ENCODE peak calls at places on chromosome 11, in six cellular contexts. J is H1, G is HCT116, T is K562, Y is SK-N-SH, N is HepG2. E is an unnamed sample.

GRCh38 chr11:61198948-61199523 is 4.3 kb upstream of the PGA3 start:
- DNase-seq in T (no peak), N (no peak), Y (no peak), J (no peak), G (no peak), E (no peak)

GRCh38 chr11:92693146-92693545 is 276.3 kb upstream of the MTNR1B start:
- DNase-seq in Y (no peak), J (no peak), N (no peak), G (no peak), T (no peak), E (no peak)

GRCh38 chr11:32003335-32003734 is 87.5 kb upstream of the RCN1 start:
- DNase-seq in T (no peak), G (no peak), Y (no peak), J (no peak), N (no peak), E (no peak)

GRCh38 chr11:37511425-37511933 is 913.4 kb upstream of the RAG2 start:
- DNase-seq in G (no peak), N (no peak), J (no peak), Y (no peak), T (no peak), E (no peak)

GRCh38 chr11:2798951-2799761 is 86.4 kb downstream of the CDKN1C start:
- DNase-seq in T (no peak), N (peak), Y (no peak), J (no peak), G (no peak), E (no peak)

GRCh38 chr11:130535530-130535929 is 87.1 kb downstream of the ADAMTS15 start:
- DNase-seq in G (no peak), J (no peak), N (no peak), T (no peak), Y (no peak), E (peak)

GRCh38 chr11:114377612-114378267 is 22.6 kb downstream of the C11orf71 start:
- DNase-seq in N (no peak), J (no peak), T (no peak), Y (no peak), G (no peak), E (no peak)

GRCh38 chr11:4636962-4637661 is at the start of gene OR51D1:
- DNase-seq in Y (peak), T (peak), J (peak), G (peak), N (peak), E (peak)

GRCh38 chr11:2541321-2541680 is 96.5 kb downstream of the KCNQ1 start:
- DNase-seq in N (no peak), J (no peak), Y (no peak), G (no peak), T (no peak), E (no peak)

GRCh38 chr11:47507016-47507631 is 45.8 kb downstream of the CELF1 start:
- DNase-seq in N (no peak), G (no peak), Y (no peak), T (no peak), J (no peak), E (no peak)

GRCh38 chr11:120027546-120028180 is 110.2 kb downstream of the TRIM29 start:
- DNase-seq in G (no peak), Y (no peak), J (no peak), N (no peak), T (no peak), E (no peak)

GRCh38 chr11:113148652-113149051 is 165.7 kb upstream of the TTC12 start:
- DNase-seq in Y (no peak), G (no peak), J (no peak), T (no peak), N (no peak), E (no peak)

GRCh38 chr11:62146476-62147200 is 22.8 kb downstream of the INCENP start:
- DNase-seq in T (no peak), G (no peak), N (no peak), J (no peak), Y (peak), E (no peak)

GRCh38 chr11:122765487-122766131 is 72.7 kb upstream of the CRTAM start:
- DNase-seq in T (no peak), Y (no peak), J (no peak), N (no peak), G (no peak), E (no peak)

GRCh38 chr11:62850911-62851806 is 11.8 kb upstream of the WDR74 start:
- DNase-seq in Y (no peak), T (no peak), J (no peak), N (peak), G (peak), E (peak)

GRCh38 chr11:88359529-88359928 is 22.0 kb upstream of the CTSC start:
- DNase-seq in Y (no peak), G (no peak), T (peak), N (no peak), J (no peak), E (no peak)

GRCh38 chr11:88358040-88358431 is 20.5 kb upstream of the CTSC start:
- DNase-seq in J (no peak), G (no peak), N (no peak), T (no peak), Y (no peak), E (no peak)

GRCh38 chr11:88355887-88356286 is 18.4 kb upstream of the CTSC start:
- DNase-seq in Y (no peak), J (no peak), G (no peak), N (no peak), T (no peak), E (no peak)

GRCh38 chr11:88354909-88355308 is 17.4 kb upstream of the CTSC start:
- DNase-seq in J (no peak), Y (no peak), G (no peak), T (no peak), N (no peak), E (no peak)

GRCh38 chr11:88357323-88358039 is 19.9 kb upstream of the CTSC start:
- DNase-seq in J (no peak), T (peak), G (no peak), Y (no peak), N (no peak), E (peak)
- TF ChIP-seq JUND in J (no peak), T (no peak), G (no peak), Y (no peak), N (no peak), E (no peak)

GRCh38 chr11:67376022-67376386 is 2.6 kb upstream of the CLCF1 start:
- DNase-seq in G (no peak), N (no peak), Y (no peak), J (no peak), T (no peak), E (no peak)

GRCh38 chr11:67372993-67373915 is at the start of gene CLCF1:
- DNase-seq in T (peak), Y (peak), G (no peak), N (no peak), J (no peak), E (peak)

GRCh38 chr11:67375320-67376021 is 2.1 kb upstream of the CLCF1 start:
- DNase-seq in Y (no peak), N (no peak), T (no peak), G (no peak), J (no peak), E (no peak)

GRCh38 chr11:67373916-67374570 is 645 bp upstream of the CLCF1 start:
- DNase-seq in Y (peak), J (peak), N (peak), T (peak), G (peak), E (peak)

DNA sequence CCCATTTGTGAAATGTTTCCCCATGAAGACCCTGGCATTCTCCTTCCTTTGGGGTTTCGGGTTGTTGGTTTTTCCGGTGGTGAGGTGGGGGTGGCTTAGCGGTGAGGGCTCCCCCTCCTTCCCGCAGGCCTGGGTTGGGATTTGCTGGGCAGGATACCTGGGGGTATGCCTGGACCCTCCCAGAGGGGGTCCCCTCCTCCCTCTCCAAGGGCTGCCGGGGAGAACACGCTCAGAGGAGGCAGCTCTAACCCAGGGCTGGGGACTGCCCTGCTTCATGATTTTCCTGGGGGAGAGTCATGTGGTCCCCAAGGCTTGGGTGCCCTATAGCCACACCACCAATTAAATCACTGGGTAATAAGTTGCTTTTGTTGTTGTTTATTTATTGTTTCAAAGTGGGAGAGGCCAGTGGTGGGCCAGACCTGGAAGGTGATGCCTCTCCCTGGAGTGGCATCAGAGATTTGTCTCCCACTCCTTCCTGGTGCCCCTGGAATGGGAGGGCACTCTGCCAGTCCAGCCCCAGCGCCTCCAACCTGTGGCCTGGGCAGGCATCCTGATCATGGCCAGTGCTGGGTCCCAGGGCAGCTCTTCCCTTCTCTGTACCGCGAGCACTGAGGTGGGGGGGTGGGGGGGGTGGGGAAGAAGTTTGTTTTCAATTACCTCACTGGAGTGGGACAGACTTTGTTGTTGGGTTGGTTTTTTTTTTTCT is 1.3 kb upstream of the CLCF1 start:
- DNase-seq in J (no peak), Y (no peak), N (no peak), G (no peak), T (no peak), E (no peak)
- TF ChIP-seq JUND in J (no peak), Y (no peak), N (no peak), G (no peak), T (no peak), E (no peak)

GRCh38 chr11:44288133-44288526 is 21.8 kb downstream of the ALX4 start:
- DNase-seq in T (no peak), N (no peak), Y (no peak), J (no peak), G (no peak), E (no peak)
- TF ChIP-seq JUND in T (no peak), N (no peak), Y (no peak), J (no peak), G (no peak), E (no peak)

GRCh38 chr11:57397394-57397990 is 7.0 kb upstream of the PRG2 start:
- DNase-seq in J (no peak), N (no peak), Y (no peak), G (no peak), T (no peak), E (no peak)
- TF ChIP-seq JUND in J (no peak), N (no peak), Y (no peak), G (no peak), T (no peak), E (no peak)

DNA sequence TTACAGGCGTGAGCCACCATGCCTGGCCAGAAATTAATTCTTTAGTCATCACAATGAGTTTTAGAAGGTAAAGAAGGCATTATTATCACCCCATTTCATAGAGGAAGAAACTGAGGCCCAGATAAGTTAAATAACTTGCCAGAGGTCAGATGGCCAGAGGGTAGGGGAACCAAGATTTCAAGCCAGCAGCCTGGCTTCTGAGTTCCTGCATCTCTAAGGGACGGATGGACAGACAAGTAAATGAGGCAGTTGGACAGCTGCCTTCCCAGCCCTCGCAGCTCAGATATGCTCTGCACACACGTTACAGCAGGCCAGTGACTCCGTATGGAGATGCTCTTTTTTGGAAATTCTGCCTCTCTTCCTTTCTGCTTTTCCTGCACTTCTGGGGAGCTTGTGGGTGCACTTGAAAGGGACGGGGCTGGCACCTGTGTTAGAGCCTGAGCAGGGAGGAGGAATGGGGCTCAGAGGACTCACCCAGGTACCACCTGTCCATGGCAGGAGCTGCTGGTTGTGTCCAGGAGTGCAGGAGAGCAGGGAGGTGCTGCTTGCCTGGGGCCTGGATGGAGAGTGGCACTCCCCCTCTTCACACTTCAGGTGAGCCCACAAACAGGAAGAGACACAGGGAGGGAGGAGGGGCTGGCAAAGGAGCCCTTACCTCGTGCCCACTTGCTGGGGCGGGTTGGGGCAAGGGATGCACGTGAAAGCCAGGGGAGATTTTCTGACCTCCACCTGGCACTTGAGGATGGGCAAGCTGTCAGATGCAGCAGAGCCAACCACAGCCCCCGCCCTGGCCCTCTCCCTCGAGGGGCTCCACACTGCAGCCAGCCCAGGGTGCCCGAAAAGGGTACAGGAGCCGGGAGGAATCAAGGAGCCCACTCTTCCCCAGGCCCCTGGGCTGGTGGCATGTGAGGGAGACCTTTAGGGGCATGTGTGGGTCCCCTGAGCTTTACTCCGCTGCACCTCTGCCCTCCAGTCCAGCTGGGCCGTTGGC is 3.3 kb upstream of the FXYD2 start:
- DNase-seq in T (no peak), G (no peak), J (no peak), Y (no peak), N (no peak), E (no peak)
- TF ChIP-seq JUND in T (no peak), G (no peak), J (no peak), Y (no peak), N (no peak), E (no peak)

GRCh38 chr11:9787981-9788521 is 124.2 kb downstream of the SWAP70 start:
- DNase-seq in J (no peak), N (no peak), T (no peak), G (no peak), Y (no peak), E (no peak)
- TF ChIP-seq JUND in J (no peak), N (no peak), T (no peak), G (no peak), Y (peak), E (no peak)

GRCh38 chr11:30110691-30111090 is 93.9 kb upstream of the KCNA4 start:
- DNase-seq in Y (no peak), T (no peak), N (no peak), J (no peak), G (no peak), E (no peak)

GRCh38 chr11:30109774-30110173 is 92.9 kb upstream of the KCNA4 start:
- DNase-seq in G (no peak), Y (no peak), T (no peak), N (no peak), J (no peak), E (no peak)

GRCh38 chr11:30107899-30108298 is 91.1 kb upstream of the KCNA4 start:
- DNase-seq in G (no peak), Y (no peak), N (no peak), J (no peak), T (no peak), E (no peak)

DNA sequence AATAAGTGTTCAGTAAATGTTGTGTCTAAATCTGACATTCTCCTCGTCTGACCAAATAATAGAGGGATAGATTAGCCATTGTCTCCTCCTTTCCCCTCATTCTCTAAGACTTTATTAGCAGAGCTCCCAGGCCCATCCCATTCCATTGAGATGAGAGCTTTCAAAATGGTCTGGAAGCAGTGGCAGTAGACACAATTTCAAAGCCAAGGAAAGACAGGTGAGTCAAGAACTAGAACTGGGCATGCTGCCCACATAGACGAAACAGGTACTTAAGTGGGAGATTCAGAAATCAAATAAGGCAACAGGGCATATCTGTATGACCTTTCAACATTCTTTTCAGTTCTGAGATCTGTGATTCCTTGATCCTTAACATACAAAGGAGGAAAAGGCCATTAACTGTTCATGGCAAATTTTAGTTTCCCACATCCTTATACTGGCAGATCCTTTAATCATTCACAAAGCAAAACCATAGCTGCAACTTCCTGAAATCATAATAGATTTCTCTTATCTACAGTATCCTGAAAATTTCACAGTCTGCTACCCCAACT is 96.6 kb upstream of the KCNA4 start:
- DNase-seq in J (no peak), T (no peak), G (no peak), Y (no peak), N (no peak), E (no peak)
- TF ChIP-seq JUND in J (no peak), T (no peak), G (no peak), Y (no peak), N (no peak), E (no peak)

GRCh38 chr11:88553204-88553603 is 215.7 kb upstream of the CTSC start:
- DNase-seq in G (no peak), N (no peak), Y (no peak), T (no peak), J (no peak), E (no peak)

GRCh38 chr11:88555829-88556202 is 218.3 kb upstream of the CTSC start:
- DNase-seq in J (no peak), G (no peak), N (no peak), T (no peak), Y (no peak), E (no peak)

GRCh38 chr11:88555018-88555828 is 217.7 kb upstream of the CTSC start:
- DNase-seq in G (peak), T (no peak), N (no peak), J (no peak), Y (no peak), E (no peak)

DNA sequence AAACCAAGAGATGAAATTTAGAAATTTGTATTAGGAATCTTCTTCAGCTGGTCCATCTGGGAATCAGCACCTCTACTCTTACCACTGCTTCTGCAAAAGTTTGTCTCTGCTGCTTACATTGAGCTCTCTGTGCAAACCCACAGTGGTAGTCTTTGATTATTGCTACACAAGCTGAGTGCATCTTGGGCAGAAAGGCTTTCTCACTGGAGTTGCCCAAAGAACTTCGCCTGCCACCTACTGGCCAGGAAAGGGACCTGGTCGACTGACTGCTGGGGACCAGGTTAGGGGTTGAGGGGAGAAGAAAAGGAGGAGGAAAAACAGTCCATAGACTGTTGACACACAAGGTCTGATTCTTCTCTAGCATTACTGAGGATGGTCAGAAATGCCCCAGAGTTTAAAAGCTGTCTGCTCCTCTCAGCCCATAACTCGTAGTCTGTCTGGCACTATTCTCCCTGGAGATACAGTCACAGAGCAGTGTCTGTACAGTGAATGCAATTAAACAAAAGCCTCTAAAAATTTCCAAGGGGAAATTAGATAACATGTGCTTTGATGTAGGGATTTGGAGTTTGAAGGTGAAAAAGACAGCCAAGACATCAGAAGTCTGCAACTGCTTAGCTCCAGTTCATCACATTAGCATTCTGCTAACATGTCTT is 215.0 kb upstream of the CTSC start:
- DNase-seq in J (peak), N (peak), T (peak), Y (peak), G (peak), E (peak)
- TF ChIP-seq JUND in J (no peak), N (no peak), T (no peak), Y (no peak), G (no peak), E (no peak)

E was measured in T47D.